ENCODE peak calls at places on chromosomes 4 and X, in six cellular contexts. W is body of pancreas, U is fibroblast of lung, C is progenitor cell of endocrine pancreas, P is left lung, K is tibial nerve. I is an unnamed sample.

GRCh38 chr4:177281544-177281943 is 28.1 kb upstream of the NEIL3 start:
- DNase-seq in U (peak), K (no peak), W (no peak), P (no peak), C (no peak), I (no peak)

GRCh38 chr4:24118031-24118430 is 228.2 kb upstream of the PPARGC1A start:
- DNase-seq in U (peak), P (no peak), K (no peak), W (no peak), C (no peak), I (no peak)

GRCh38 chr4:5139141-5139540 is 87.9 kb downstream of the STK32B start:
- DNase-seq in U (no peak), W (no peak), P (no peak), K (no peak), C (no peak), I (no peak)

GRCh38 chr4:108159845-108160244 is 8.9 kb downstream of the LEF1 start:
- DNase-seq in U (no peak), P (no peak), W (no peak), C (no peak), K (no peak), I (no peak)

GRCh38 chr4:153513596-153513995 is 47.4 kb downstream of the TMEM131L start:
- DNase-seq in U (peak), C (no peak), P (no peak), K (no peak), W (no peak), I (no peak)

GRCh38 chr4:8297141-8297601 is 27.6 kb downstream of the HTRA3 start:
- DNase-seq in K (no peak), C (no peak), W (no peak), U (no peak), P (no peak), I (no peak)

GRCh38 chrX:45710081-45710801 is 509.6 kb upstream of the DIPK2B start:
- DNase-seq in K (no peak), W (no peak), U (peak), P (no peak), C (no peak), I (peak)

GRCh38 chrX:47166126-47166525 is 21.1 kb downstream of the RBM10 start:
- DNase-seq in K (no peak), U (peak), P (no peak), W (no peak), C (no peak), I (no peak)

GRCh38 chr4:148207074-148207473 is 235.1 kb downstream of the NR3C2 start:
- DNase-seq in K (no peak), C (no peak), U (no peak), W (no peak), P (no peak), I (no peak)

GRCh38 chr4:92872604-92873003 is 568.8 kb downstream of the GRID2 start:
- DNase-seq in U (no peak), C (no peak), W (no peak), P (no peak), K (no peak), I (no peak)

GRCh38 chrX:39304746-39305145 is 503.5 kb downstream of the MID1IP1 start:
- DNase-seq in U (no peak), K (no peak), P (no peak), C (no peak), W (no peak), I (no peak)

GRCh38 chr4:99447079-99447478 is 11.9 kb upstream of the ADH7 start:
- DNase-seq in C (no peak), K (no peak), W (peak), P (no peak), U (peak), I (no peak)

GRCh38 chrX:16695079-16695676 is 17.3 kb downstream of the CTPS2 start:
- DNase-seq in W (peak), P (no peak), C (peak), K (peak), U (peak), I (peak)

GRCh38 chr4:176340871-176341685 is 21.3 kb downstream of the SPCS3 start:
- DNase-seq in C (no peak), K (peak), U (peak), W (no peak), P (no peak), I (peak)

GRCh38 chr4:152697284-152698011 is 17.7 kb upstream of the TMEM154 start:
- DNase-seq in U (no peak), P (no peak), W (no peak), C (no peak), K (no peak), I (no peak)

GRCh38 chr4:80335554-80336358 is at the start of gene CFAP299:
- DNase-seq in U (peak), P (peak), K (peak), C (peak), W (peak), I (peak)
- TF ChIP-seq CTCF in U (peak), P (peak), K (peak), C (peak), W (peak), I (peak)

DNA sequence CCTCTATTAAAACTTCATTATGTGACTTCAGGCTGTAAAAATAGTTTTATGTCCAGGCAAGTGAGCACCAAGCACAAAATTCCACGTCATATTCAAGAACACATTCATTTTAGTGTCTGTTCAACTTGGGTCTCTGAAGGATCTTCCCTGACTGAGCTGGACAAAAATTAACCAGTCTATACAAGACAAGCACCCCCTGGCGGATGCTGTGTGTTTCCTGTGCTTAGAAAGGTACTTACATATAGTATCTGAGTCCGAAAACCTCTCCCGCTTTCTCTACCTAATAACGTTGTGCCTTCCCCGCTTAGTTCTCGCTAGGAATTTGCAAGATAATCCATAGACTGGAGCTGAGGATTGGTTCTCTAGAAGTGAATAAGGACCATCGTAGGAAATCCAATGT is 2214.5 kb upstream of the TENM3 start:
- DNase-seq in K (no peak), P (no peak), C (peak), W (peak), U (peak), I (no peak)
- TF ChIP-seq CTCF in K (no peak), P (no peak), C (peak), W (no peak), U (no peak), I (peak)

GRCh38 chr4:121698119-121698732 is 1.4 kb upstream of the ANXA5 start:
- DNase-seq in K (peak), P (no peak), C (no peak), U (peak), W (no peak), I (no peak)

GRCh38 chr4:121693450-121693849 is 3.3 kb downstream of the ANXA5 start:
- DNase-seq in K (no peak), W (no peak), P (no peak), C (no peak), U (no peak), I (no peak)

GRCh38 chr4:121696641-121697461 is at the start of gene ANXA5:
- DNase-seq in K (peak), C (peak), W (peak), U (peak), P (peak), I (peak)

GRCh38 chr4:121697626-121698025 is 846 bp upstream of the ANXA5 start:
- DNase-seq in K (no peak), U (no peak), C (no peak), W (no peak), P (no peak), I (peak)

DNA sequence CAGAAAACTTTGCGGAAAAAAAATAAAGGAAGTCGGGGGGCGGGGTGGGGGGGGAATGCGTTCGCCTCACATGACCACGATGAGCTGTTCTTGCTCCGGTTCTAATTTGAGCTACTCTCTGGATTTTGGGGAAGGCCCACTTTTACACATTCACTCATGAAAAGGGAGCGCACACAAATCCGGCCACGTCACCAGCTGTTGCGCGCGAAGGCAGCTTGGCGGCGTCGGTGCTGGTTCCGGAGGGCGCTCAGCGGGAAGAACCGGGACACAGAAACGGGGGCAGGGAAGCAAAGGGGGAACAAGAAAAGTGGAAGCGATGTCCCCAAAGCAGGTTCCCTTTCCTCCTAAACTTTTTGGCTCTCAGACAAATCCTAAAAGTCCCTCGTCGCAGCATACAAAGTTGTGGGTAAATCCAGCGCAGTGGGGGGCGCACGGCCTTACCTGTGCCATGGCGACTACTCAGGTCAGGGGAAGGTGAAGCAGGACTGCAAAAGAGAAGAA is 590 bp downstream of the ANXA5 start:
- DNase-seq in K (peak), W (peak), U (peak), C (peak), P (peak), I (peak)
- TF ChIP-seq CTCF in K (peak), W (peak), U (no peak), C (peak), P (no peak), I (no peak)

GRCh38 chr4:115873048-115873447 is 759.6 kb upstream of the NDST4 start:
- DNase-seq in P (no peak), W (no peak), C (no peak), U (no peak), K (no peak), I (no peak)
- TF ChIP-seq CTCF in P (no peak), W (no peak), C (no peak), U (no peak), K (no peak), I (no peak)

DNA sequence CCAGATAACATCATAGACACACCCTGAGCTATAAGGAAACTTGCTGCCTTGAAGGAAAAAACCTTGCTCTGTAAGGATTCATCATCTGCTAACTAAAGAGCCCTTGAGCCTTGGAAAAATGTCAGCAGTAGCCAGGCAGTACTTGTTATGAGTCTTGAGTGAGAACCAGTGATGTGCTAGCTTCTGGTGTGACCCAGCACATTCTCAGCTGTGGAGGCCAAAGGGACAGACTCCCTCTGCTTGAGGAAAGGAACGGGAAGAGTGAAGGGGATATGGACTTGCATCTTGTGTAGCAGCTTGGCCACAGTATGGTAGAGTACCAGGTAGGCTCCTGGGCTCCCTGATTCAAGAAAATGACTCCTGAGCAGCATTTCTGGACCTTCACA is 1601.9 kb upstream of the ADGRL3 start:
- DNase-seq in P (peak), W (no peak), K (no peak), C (no peak), U (no peak), I (no peak)
- TF ChIP-seq CTCF in P (no peak), W (no peak), K (no peak), C (no peak), U (no peak), I (no peak)

GRCh38 chrX:2220829-2221567 is 279.8 kb downstream of the DHRSX start:
- DNase-seq in P (no peak), U (no peak), C (no peak), W (no peak), K (no peak), I (no peak)
- TF ChIP-seq CTCF in P (no peak), U (no peak), C (no peak), W (no peak), K (no peak), I (no peak)

GRCh38 chrX:97685753-97686152 is 802.0 kb downstream of the RPA4 start:
- DNase-seq in W (peak), C (no peak), P (no peak), U (peak), K (no peak), I (peak)
- TF ChIP-seq CTCF in W (peak), C (peak), P (no peak), U (peak), K (peak), I (peak)

GRCh38 chr4:12036450-12036849 is 607.8 kb upstream of the HS3ST1 start:
- DNase-seq in P (no peak), K (no peak), W (no peak), U (no peak), C (no peak), I (no peak)

DNA sequence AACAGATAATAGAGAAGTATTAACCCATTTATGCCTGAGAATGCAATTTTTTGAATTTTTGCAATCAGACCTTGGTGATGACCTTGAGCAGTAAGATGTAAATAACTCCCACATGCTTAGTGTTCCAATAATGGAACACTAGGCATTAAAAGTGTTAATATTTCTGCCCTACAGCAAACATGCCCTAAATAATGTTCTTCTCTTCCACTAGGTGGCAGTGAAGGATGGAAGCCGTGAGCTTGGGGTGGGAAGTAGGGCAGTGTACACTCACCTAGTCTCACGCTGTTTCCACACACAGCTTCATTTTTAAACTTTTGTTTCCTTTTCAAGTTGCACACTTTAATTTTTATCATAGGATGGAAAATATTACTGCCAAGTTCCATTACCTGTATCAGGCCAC is 613.1 kb upstream of the HS3ST1 start:
- DNase-seq in U (no peak), P (no peak), W (no peak), C (no peak), K (no peak), I (no peak)
- TF ChIP-seq CTCF in U (no peak), P (peak), W (no peak), C (peak), K (peak), I (no peak)

I was measured in GM20000.